ENCODE peak calls at places on chromosomes 3 and 15, in nine cellular contexts. S is neural progenitor cell, O is PC-9, I is GM23248, K is K562, R is IMR-90, Y is fibroblast of lung, C is endothelial cell of umbilical vein, N is astrocyte. V is an unnamed sample. For H3K4me1 and H4K20me1, the result is how much of the 10 kb centered on the place peaks cover.

GRCh38 chr3:177013681-177014280 is 183.5 kb downstream of the TBL1XR1 start:
- DNase-seq in R (no peak), I (peak), K (no peak), N (no peak), O (no peak), Y (no peak), S (no peak), C (no peak), V (no peak)

GRCh38 chr15:61092387-61093157 is 136.5 kb downstream of the RORA start:
- DNase-seq in O (no peak), K (no peak), Y (no peak), R (no peak), I (no peak), N (no peak), C (no peak), S (no peak), V (no peak)

GRCh38 chr15:52171386-52171785 is 19.8 kb downstream of the GNB5 start:
- DNase-seq in I (peak), C (peak), O (no peak), R (peak), K (no peak), Y (no peak), N (no peak), S (no peak), V (peak)

GRCh38 chr3:183324083-183324482 is 71.0 kb downstream of the B3GNT5 start:
- DNase-seq in O (no peak), N (peak), R (no peak), K (no peak), S (no peak), Y (peak), C (peak), I (peak), V (peak)

GRCh38 chr3:23576379-23576959 is 229.3 kb upstream of the UBE2E1 start:
- DNase-seq in Y (no peak), C (no peak), K (no peak), R (no peak), O (peak), S (no peak), N (no peak), I (no peak), V (no peak)

GRCh38 chr3:127640031-127640355 is 11.0 kb downstream of the PODXL2 start:
- DNase-seq in O (no peak), S (no peak), N (no peak), C (no peak), R (no peak), Y (no peak), K (no peak), I (no peak), V (no peak)

GRCh38 chr15:23687143-23687470 is at the start of gene NDN:
- DNase-seq in N (peak), Y (peak), S (peak), K (peak), I (peak), C (peak), O (no peak), R (peak), V (no peak)

GRCh38 chr3:9229886-9230285 is 19.6 kb downstream of the SRGAP3 start:
- DNase-seq in O (no peak), S (no peak), C (no peak), N (no peak), Y (no peak), K (no peak), I (no peak), R (no peak), V (no peak)

GRCh38 chr3:150106752-150107428 is 136.2 kb upstream of the PFN2 start:
- DNase-seq in Y (peak), R (peak), S (peak), C (no peak), K (no peak), O (peak), N (peak), I (peak), V (no peak)

GRCh38 chr3:71510485-71510884 is 73.0 kb downstream of the FOXP1 start:
- DNase-seq in Y (peak), K (no peak), N (peak), R (peak), S (no peak), O (no peak), I (peak), C (peak), V (no peak)

GRCh38 chr3:67561995-67562394 is 92.4 kb downstream of the SUCLG2 start:
- DNase-seq in C (no peak), I (no peak), S (no peak), O (no peak), K (no peak), R (no peak), Y (no peak), N (no peak), V (no peak)

GRCh38 chr3:54999801-55000200 is 71.9 kb upstream of the LRTM1 start:
- DNase-seq in O (no peak), N (peak), S (no peak), C (no peak), R (peak), Y (peak), K (no peak), I (no peak), V (no peak)

GRCh38 chr3:125357032-125357658 is 18.0 kb downstream of the ZNF148 start:
- DNase-seq in O (no peak), I (peak), K (no peak), R (peak), C (peak), Y (peak), S (peak), N (peak), V (peak)

GRCh38 chr3:87088366-87088983 is 97.5 kb upstream of the VGLL3 start:
- DNase-seq in K (no peak), Y (no peak), S (no peak), C (no peak), O (no peak), R (no peak), N (no peak), I (peak), V (no peak)

GRCh38 chr3:29447946-29448632 is 167.2 kb downstream of the RBMS3 start:
- DNase-seq in S (peak), N (no peak), R (no peak), Y (no peak), K (no peak), I (no peak), O (no peak), C (no peak), V (peak)

GRCh38 chr15:70062321-70062956 is 35.3 kb downstream of the TLE3 start:
- DNase-seq in I (no peak), N (peak), C (peak), O (no peak), Y (peak), S (peak), K (no peak), R (peak), V (no peak)

GRCh38 chr15:58985443-58985842 is 2.0 kb upstream of the RNF111 start:
- DNase-seq in O (no peak), I (peak), N (no peak), R (peak), S (peak), K (no peak), Y (no peak), C (no peak), V (no peak)

GRCh38 chr3:54905936-54906335 is 21.9 kb downstream of the LRTM1 start:
- DNase-seq in S (no peak), R (no peak), Y (no peak), K (no peak), I (no peak), O (no peak), N (no peak), C (no peak), V (no peak)

GRCh38 chr3:159881828-159882309 is 106.8 kb upstream of the IL12A start:
- DNase-seq in O (no peak), N (peak), S (no peak), I (no peak), K (no peak), R (no peak), C (peak), Y (peak), V (peak)

GRCh38 chr3:72323794-72324193 is 524.5 kb downstream of the SHQ1 start:
- DNase-seq in I (no peak), R (no peak), K (no peak), N (no peak), Y (no peak), C (no peak), S (no peak), O (no peak), V (no peak)

GRCh38 chr15:52448010-52448890 is 80.4 kb downstream of the MYO5A start:
- DNase-seq in I (no peak), S (no peak), C (no peak), R (no peak), O (no peak), K (no peak), N (no peak), Y (no peak), V (no peak)

GRCh38 chr15:67834593-67835348 is 5.1 kb downstream of the RNU6-1 start:
- DNase-seq in C (no peak), Y (no peak), K (no peak), N (no peak), I (no peak), S (peak), R (no peak), O (no peak), V (no peak)

GRCh38 chr3:145290010-145290409 is 871.0 kb downstream of the PLOD2 start:
- DNase-seq in O (no peak), I (no peak), N (no peak), C (no peak), S (no peak), K (no peak), Y (no peak), R (no peak), V (no peak)

GRCh38 chr3:37586280-37586679 is 275.4 kb upstream of the CTDSPL start:
- DNase-seq in O (no peak), N (no peak), I (no peak), Y (no peak), C (no peak), K (no peak), S (no peak), R (no peak), V (no peak)

GRCh38 chr15:74365619-74366445 is 1.6 kb downstream of the CYP11A1 start:
- DNase-seq in O (peak), C (peak), N (no peak), R (peak), K (no peak), I (peak), S (peak), Y (peak), V (no peak)

GRCh38 chr3:31542246-31542645 is 9.5 kb downstream of the STT3B start:
- DNase-seq in I (no peak), Y (no peak), C (no peak), O (no peak), R (no peak), S (no peak), N (no peak), K (no peak), V (no peak)

GRCh38 chr15:82999905-83000671 is 11.4 kb downstream of the C15orf40 start:
- DNase-seq in I (peak), C (peak), N (peak), O (peak), S (peak), Y (peak), K (peak), R (peak), V (peak)

GRCh38 chr3:157429703-157430102 is 6.9 kb upstream of the PTX3 start:
- DNase-seq in I (peak), C (peak), Y (no peak), O (no peak), K (no peak), S (no peak), R (peak), N (no peak), V (no peak)

GRCh38 chr3:157423337-157423736 is 13.3 kb upstream of the PTX3 start:
- DNase-seq in C (no peak), K (no peak), O (no peak), R (peak), Y (peak), I (peak), N (no peak), S (no peak), V (no peak)

GRCh38 chr3:157428957-157429356 is 7.7 kb upstream of the PTX3 start:
- DNase-seq in R (no peak), I (no peak), C (no peak), O (no peak), K (no peak), N (no peak), S (no peak), Y (no peak), V (no peak)

GRCh38 chr3:157427906-157428305 is 8.7 kb upstream of the PTX3 start:
- DNase-seq in S (peak), O (no peak), N (no peak), Y (no peak), C (no peak), K (no peak), I (no peak), R (no peak), V (no peak)
- H3K4me2 ChIP-seq in S (peak), O (no peak), N (no peak), Y (no peak), C (no peak), K (no peak), I (no peak), R (no peak), V (no peak)

DNA sequence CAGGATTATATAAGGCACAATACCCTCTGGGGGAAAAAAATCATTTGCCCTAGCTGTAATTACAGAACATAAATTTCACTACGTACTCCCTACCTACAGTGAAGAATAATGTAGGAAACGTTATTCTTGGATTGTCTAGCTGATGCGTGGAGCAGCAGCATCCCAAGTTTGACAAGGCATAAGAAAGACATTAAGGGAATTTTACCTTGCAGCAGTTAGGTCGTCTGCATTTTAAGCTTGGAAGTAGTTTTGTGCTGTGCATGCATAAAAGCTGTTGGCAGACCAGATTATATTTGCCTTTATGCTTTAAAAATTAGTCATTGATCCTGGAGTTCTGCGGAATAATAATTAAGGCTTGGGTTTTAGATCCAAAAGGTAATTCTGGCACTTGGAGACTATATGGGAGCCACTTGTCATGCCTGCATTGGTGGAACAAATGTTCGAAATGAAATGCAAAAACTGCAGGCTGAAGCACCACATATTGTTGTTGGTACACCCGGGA is 2.2 kb downstream of the EIF4A2 start:
- DNase-seq in N (no peak), I (peak), C (no peak), S (no peak), R (no peak), Y (no peak), K (no peak), O (no peak), V (no peak)
- H3K4me1 ChIP-seq in N (under half), I (under half), C (under half), S (under half), R (under half), Y (under half), K (under half), O (under half), V (under half)

GRCh38 chr3:41221278-41221677 is 22.0 kb downstream of the CTNNB1 start:
- DNase-seq in S (no peak), O (no peak), R (no peak), I (no peak), C (no peak), K (no peak), N (no peak), Y (no peak), V (no peak)
- H4K20me1 ChIP-seq in S (half or more), O (half or more), R (half or more), I (half or more), C (under half), K (under half), N (half or more), Y (under half), V (half or more)

GRCh38 chr3:113054552-113054951 is 63.8 kb downstream of the GTPBP8 start:
- DNase-seq in O (no peak), Y (peak), S (no peak), I (peak), K (no peak), N (peak), R (peak), C (no peak), V (peak)
- H3K4me2 ChIP-seq in O (no peak), Y (no peak), S (no peak), I (peak), K (no peak), N (no peak), R (no peak), C (no peak), V (peak)

GRCh38 chr3:42068303-42069088 is 22.7 kb upstream of the TRAK1 start:
- DNase-seq in N (no peak), S (no peak), C (no peak), K (no peak), I (peak), O (no peak), R (no peak), Y (no peak), V (peak)
- H3K4me1 ChIP-seq in N (under half), S (under half), C (under half), K (under half), I (half or more), O (under half), R (under half), Y (under half), V (under half)

GRCh38 chr3:194466761-194467356 is 19.9 kb downstream of the ATP13A3 start:
- DNase-seq in K (no peak), S (no peak), Y (no peak), C (no peak), I (peak), O (no peak), R (no peak), N (no peak), V (no peak)
- H4K20me1 ChIP-seq in K (under half), S (under half), Y (under half), C (under half), I (under half), O (half or more), R (half or more), N (half or more), V (under half)

GRCh38 chr15:81029416-81030367 is 29.0 kb downstream of the TLNRD1 start:
- DNase-seq in I (peak), K (no peak), N (peak), C (peak), R (peak), Y (peak), S (no peak), O (peak), V (peak)
- H3K4me2 ChIP-seq in I (no peak), K (no peak), N (no peak), C (peak), R (no peak), Y (no peak), S (no peak), O (no peak), V (no peak)

GRCh38 chr3:59251899-59252298 is 202.1 kb upstream of the CFAP20DC start:
- DNase-seq in N (peak), Y (peak), I (no peak), K (no peak), S (no peak), O (no peak), R (peak), C (no peak), V (peak)

GRCh38 chr3:59246719-59247401 is 197.0 kb upstream of the CFAP20DC start:
- DNase-seq in Y (peak), I (no peak), S (no peak), R (peak), O (no peak), N (peak), C (no peak), K (no peak), V (no peak)

GRCh38 chr3:59247402-59247841 is 197.6 kb upstream of the CFAP20DC start:
- DNase-seq in I (no peak), S (no peak), C (no peak), Y (peak), R (peak), O (peak), N (peak), K (no peak), V (peak)

GRCh38 chr3:59250600-59250999 is 200.8 kb upstream of the CFAP20DC start:
- DNase-seq in N (no peak), K (no peak), Y (no peak), S (no peak), R (no peak), C (no peak), O (no peak), I (no peak), V (no peak)

GRCh38 chr3:59248976-59249375 is 199.2 kb upstream of the CFAP20DC start:
- DNase-seq in Y (no peak), I (no peak), O (no peak), K (no peak), N (no peak), R (no peak), S (peak), C (peak), V (peak)
- H3K4me1 ChIP-seq in Y (under half), I (under half), O (under half), K (under half), N (under half), R (under half), S (under half), C (under half), V (half or more)

GRCh38 chr3:57572096-57572495 is 16.0 kb downstream of the PDE12 start:
- DNase-seq in Y (no peak), K (no peak), N (no peak), R (no peak), S (no peak), O (no peak), I (no peak), C (no peak), V (no peak)
- H4K20me1 ChIP-seq in Y (under half), K (under half), N (half or more), R (half or more), S (under half), O (under half), I (under half), C (under half), V (under half)

GRCh38 chr15:101053261-101053660 is 134.1 kb downstream of the LRRK1 start:
- DNase-seq in N (no peak), I (no peak), C (no peak), R (no peak), K (no peak), S (no peak), O (no peak), Y (no peak), V (no peak)

GRCh38 chr15:101054116-101054515 is 135.0 kb downstream of the LRRK1 start:
- DNase-seq in I (no peak), S (no peak), O (no peak), C (no peak), K (no peak), Y (no peak), R (no peak), N (no peak), V (no peak)

GRCh38 chr15:101052031-101052620 is 133.0 kb downstream of the LRRK1 start:
- DNase-seq in K (no peak), Y (no peak), R (no peak), S (no peak), N (no peak), I (no peak), C (no peak), O (no peak), V (no peak)

GRCh38 chr15:101051291-101052030 is 132.3 kb downstream of the LRRK1 start:
- DNase-seq in C (no peak), I (no peak), O (no peak), K (no peak), S (no peak), R (no peak), Y (no peak), N (no peak), V (no peak)

DNA sequence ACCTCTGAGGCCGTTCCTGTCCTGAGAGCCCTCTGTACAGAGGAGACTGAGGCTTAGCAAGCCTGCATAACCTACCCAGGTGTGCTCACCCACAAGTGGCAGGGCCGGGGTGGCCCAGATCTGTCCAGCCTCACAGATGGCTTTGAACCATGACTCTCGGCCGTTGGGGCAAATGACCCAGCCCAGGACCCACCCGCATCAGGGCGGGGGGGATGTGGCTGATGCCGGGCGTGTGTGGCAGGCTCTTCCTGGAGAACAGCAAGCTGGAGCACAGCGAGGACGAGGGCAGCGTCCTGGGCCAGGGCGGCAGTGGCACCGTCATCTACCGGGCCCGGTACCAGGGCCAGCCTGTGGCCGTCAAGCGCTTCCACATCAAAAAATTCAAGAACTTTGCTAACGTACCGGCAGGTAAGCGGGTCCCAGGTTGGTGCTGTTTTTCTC is 133.5 kb downstream of the LRRK1 start:
- DNase-seq in O (no peak), R (no peak), S (no peak), C (no peak), I (no peak), K (no peak), N (no peak), Y (no peak), V (no peak)
- H3K4me2 ChIP-seq in O (no peak), R (no peak), S (no peak), C (no peak), I (no peak), K (no peak), N (no peak), Y (no peak), V (no peak)